ENCODE peak calls at places on chromosomes 5 and 9, in seven cellular contexts. K is ACHN; O is AG09309; D is stimulated activated CD8-positive, alpha-beta memory T cell treated with anti-CD3 and anti-CD28 coated beads, Interleukin-4, amount 100 ng/mL, for 48 hours; N is CD8-positive, alpha-beta T cell; I is HTR-8/SVneo; Z is choroid plexus epithelial cell. F is an unnamed sample.

GRCh38 chr5:65663804-65664521 is 39.1 kb downstream of the SHLD3 start:
- DNase-seq in I (peak), D (no peak), Z (peak), O (no peak), N (no peak), K (peak), F (no peak)

GRCh38 chr9:37053684-37054512 is 19.8 kb upstream of the PAX5 start:
- DNase-seq in I (no peak), Z (no peak), D (no peak), O (no peak), N (no peak), K (no peak), F (no peak)

GRCh38 chr9:90975666-90976538 is 174.3 kb downstream of the SYK start:
- DNase-seq in N (no peak), Z (no peak), I (no peak), K (no peak), O (no peak), D (no peak), F (no peak)

GRCh38 chr5:168165977-168166376 is 125.5 kb upstream of the WWC1 start:
- DNase-seq in O (no peak), D (no peak), I (no peak), N (no peak), K (no peak), Z (no peak), F (no peak)

GRCh38 chr5:175470756-175471155 is 7.6 kb upstream of the SFXN1 start:
- DNase-seq in I (no peak), K (no peak), Z (no peak), O (no peak), N (no peak), D (no peak), F (no peak)

GRCh38 chr5:6328173-6328572 is 50.2 kb downstream of the MED10 start:
- DNase-seq in Z (peak), D (peak), O (no peak), N (no peak), K (peak), I (peak), F (no peak)

GRCh38 chr9:99019523-99020331 is 76.0 kb downstream of the COL15A1 start:
- DNase-seq in I (peak), Z (peak), O (peak), D (no peak), N (no peak), K (no peak), F (no peak)

GRCh38 chr9:134492281-134492691 is 149.3 kb upstream of the COL5A1 start:
- DNase-seq in N (no peak), D (no peak), K (no peak), Z (peak), O (peak), I (no peak), F (no peak)

GRCh38 chr5:14405267-14405666 is 176.3 kb upstream of the OTULINL start:
- DNase-seq in O (no peak), N (no peak), Z (no peak), D (no peak), K (peak), I (peak), F (no peak)

GRCh38 chr5:3047212-3047774 is 295.8 kb upstream of the IRX2 start:
- DNase-seq in D (no peak), Z (no peak), N (no peak), O (no peak), K (no peak), I (no peak), F (no peak)

GRCh38 chr5:154258531-154259217 is 68.1 kb downstream of the GALNT10 start:
- DNase-seq in N (no peak), Z (no peak), K (no peak), D (no peak), I (no peak), O (no peak), F (no peak)

GRCh38 chr9:95626885-95627558 is 110.3 kb upstream of the PTCH1 start:
- DNase-seq in Z (no peak), K (no peak), I (no peak), N (peak), O (no peak), D (peak), F (no peak)

GRCh38 chr5:18517641-18518380 is 883.6 kb downstream of the TAF11L14 start:
- DNase-seq in I (no peak), N (no peak), Z (no peak), D (no peak), O (no peak), K (no peak), F (no peak)

GRCh38 chr9:92745881-92746280 is 18.8 kb downstream of the BICD2 start:
- DNase-seq in D (no peak), I (no peak), N (no peak), K (no peak), Z (no peak), O (no peak), F (no peak)

GRCh38 chr5:132901036-132901435 is 27.6 kb downstream of the LEAP2 start:
- DNase-seq in Z (no peak), N (no peak), O (no peak), K (no peak), D (no peak), I (no peak), F (no peak)

GRCh38 chr9:138042146-138042545 is 164.6 kb downstream of the CACNA1B start:
- DNase-seq in N (no peak), I (no peak), D (no peak), Z (no peak), K (no peak), O (no peak), F (no peak)

GRCh38 chr5:125607018-125607417 is 816.2 kb upstream of the GRAMD2B start:
- DNase-seq in Z (peak), D (no peak), I (no peak), K (no peak), N (no peak), O (no peak), F (no peak)

GRCh38 chr9:88322906-88323566 is 65.2 kb upstream of the SPIN1 start:
- DNase-seq in D (peak), Z (peak), O (no peak), N (peak), K (no peak), I (no peak), F (no peak)

GRCh38 chr5:143066556-143067281 is 296.5 kb downstream of the ARHGAP26 start:
- DNase-seq in D (peak), I (no peak), K (no peak), Z (no peak), N (no peak), O (no peak), F (no peak)

GRCh38 chr9:92600075-92600741 is 64.4 kb upstream of the ECM2 start:
- DNase-seq in D (no peak), N (no peak), O (no peak), K (no peak), I (no peak), Z (peak), F (no peak)

GRCh38 chr9:6805532-6805931 is 47.8 kb downstream of the KDM4C start:
- DNase-seq in D (no peak), Z (peak), K (peak), I (no peak), O (no peak), N (no peak), F (no peak)

GRCh38 chr5:43073597-43074546 is 33.8 kb upstream of the ANXA2R start:
- DNase-seq in Z (peak), N (peak), D (peak), I (peak), K (peak), O (no peak), F (no peak)

GRCh38 chr5:89241186-89241585 is 358.2 kb upstream of the MEF2C start:
- DNase-seq in Z (peak), K (no peak), N (no peak), I (no peak), O (peak), D (no peak), F (no peak)

GRCh38 chr9:126617740-126618133 is 4.0 kb downstream of the LMX1B start:
- DNase-seq in D (no peak), Z (no peak), K (no peak), N (no peak), I (no peak), O (no peak), F (no peak)

GRCh38 chr5:181259974-181260719 is 796 bp downstream of the TRIM52 start:
- DNase-seq in N (no peak), I (no peak), O (no peak), D (no peak), Z (no peak), K (no peak), F (no peak)